ENCODE peak calls at places on chromosomes 13 and 19, in six cellular contexts. One of them, this sample, is unnamed.

GRCh38 chr19:33507021-33507956 is 14.3 kb downstream of the PEPD start:
- DNase-seq in colonic mucosa: no peak
- DNase-seq in psoas muscle: no peak
- DNase-seq in left ventricle myocardium inferior: no peak
- DNase-seq in CD8-positive, alpha-beta T cell: no peak
- DNase-seq in heart right ventricle: peak; percentile 20
- DNase-seq in this sample: no peak

GRCh38 chr19:7953060-7953459 is 9.6 kb upstream of the TIMM44 start:
- DNase-seq in colonic mucosa: no peak
- DNase-seq in psoas muscle: no peak
- DNase-seq in left ventricle myocardium inferior: no peak
- DNase-seq in CD8-positive, alpha-beta T cell: no peak
- DNase-seq in heart right ventricle: no peak
- DNase-seq in this sample: no peak

GRCh38 chr13:101838305-101838835 is 385.9 kb downstream of the ITGBL1 start:
- DNase-seq in colonic mucosa: no peak
- DNase-seq in psoas muscle: no peak
- DNase-seq in left ventricle myocardium inferior: no peak
- DNase-seq in CD8-positive, alpha-beta T cell: no peak
- DNase-seq in heart right ventricle: no peak
- DNase-seq in this sample: no peak

GRCh38 chr19:16605552-16605951 is 22.5 kb downstream of the MED26 start:
- DNase-seq in colonic mucosa: no peak
- DNase-seq in psoas muscle: no peak
- DNase-seq in left ventricle myocardium inferior: peak; percentile 48
- DNase-seq in CD8-positive, alpha-beta T cell: no peak
- DNase-seq in heart right ventricle: no peak
- DNase-seq in this sample: no peak

GRCh38 chr13:65342938-65343337 is 1887.2 kb downstream of the PCDH9 start:
- DNase-seq in colonic mucosa: no peak
- DNase-seq in psoas muscle: no peak
- DNase-seq in left ventricle myocardium inferior: no peak
- DNase-seq in CD8-positive, alpha-beta T cell: no peak
- DNase-seq in heart right ventricle: no peak
- DNase-seq in this sample: no peak

GRCh38 chr13:83498045-83498444 is 384.2 kb downstream of the SLITRK1 start:
- DNase-seq in colonic mucosa: no peak
- DNase-seq in psoas muscle: no peak
- DNase-seq in left ventricle myocardium inferior: no peak
- DNase-seq in CD8-positive, alpha-beta T cell: no peak
- DNase-seq in heart right ventricle: no peak
- DNase-seq in this sample: no peak

GRCh38 chr13:64007334-64007733 is 2591.7 kb upstream of the PCDH20 start:
- DNase-seq in colonic mucosa: no peak
- DNase-seq in psoas muscle: no peak
- DNase-seq in left ventricle myocardium inferior: no peak
- DNase-seq in CD8-positive, alpha-beta T cell: no peak
- DNase-seq in heart right ventricle: no peak
- DNase-seq in this sample: no peak

GRCh38 chr13:83881917-83882625 is at the start of gene SLITRK1:
- DNase-seq in colonic mucosa: no peak
- DNase-seq in psoas muscle: peak; percentile 20
- DNase-seq in left ventricle myocardium inferior: no peak
- DNase-seq in CD8-positive, alpha-beta T cell: peak; percentile 19
- DNase-seq in heart right ventricle: peak; percentile 29
- DNase-seq in this sample: peak; percentile 49

GRCh38 chr13:33174980-33175379 is 110.6 kb downstream of the STARD13 start:
- DNase-seq in colonic mucosa: no peak
- DNase-seq in psoas muscle: no peak
- DNase-seq in left ventricle myocardium inferior: no peak
- DNase-seq in CD8-positive, alpha-beta T cell: no peak
- DNase-seq in heart right ventricle: no peak
- DNase-seq in this sample: no peak

GRCh38 chr19:18419699-18420460 is 682 bp downstream of the SSBP4 start:
- DNase-seq in colonic mucosa: peak; percentile 74
- DNase-seq in psoas muscle: peak; percentile 51
- DNase-seq in left ventricle myocardium inferior: no peak
- DNase-seq in CD8-positive, alpha-beta T cell: peak; percentile 55
- DNase-seq in heart right ventricle: no peak
- DNase-seq in this sample: peak; percentile 81

GRCh38 chr13:75647126-75647784 is 11.1 kb downstream of the LMO7 start:
- DNase-seq in colonic mucosa: no peak
- DNase-seq in psoas muscle: no peak
- DNase-seq in left ventricle myocardium inferior: no peak
- DNase-seq in CD8-positive, alpha-beta T cell: no peak
- DNase-seq in heart right ventricle: no peak
- DNase-seq in this sample: no peak

GRCh38 chr19:40530091-40530901 is 46.4 kb upstream of the SHKBP1 start:
- DNase-seq in colonic mucosa: peak; percentile 28
- DNase-seq in psoas muscle: no peak
- DNase-seq in left ventricle myocardium inferior: no peak
- DNase-seq in CD8-positive, alpha-beta T cell: peak; percentile 18
- DNase-seq in heart right ventricle: no peak
- DNase-seq in this sample: no peak

GRCh38 chr19:19592690-19593089 is 25.8 kb downstream of the PBX4 start:
- DNase-seq in colonic mucosa: no peak
- DNase-seq in psoas muscle: no peak
- DNase-seq in left ventricle myocardium inferior: no peak
- DNase-seq in CD8-positive, alpha-beta T cell: no peak
- DNase-seq in heart right ventricle: no peak
- DNase-seq in this sample: peak; percentile 57

GRCh38 chr19:47156861-47157454 is 26.3 kb downstream of the SAE1 start:
- DNase-seq in colonic mucosa: no peak
- DNase-seq in psoas muscle: no peak
- DNase-seq in left ventricle myocardium inferior: no peak
- DNase-seq in CD8-positive, alpha-beta T cell: peak; percentile 26
- DNase-seq in heart right ventricle: no peak
- DNase-seq in this sample: no peak

GRCh38 chr19:33446918-33447293 is 73.4 kb downstream of the CEBPG start:
- DNase-seq in colonic mucosa: no peak
- DNase-seq in psoas muscle: no peak
- DNase-seq in left ventricle myocardium inferior: peak; percentile 7
- DNase-seq in CD8-positive, alpha-beta T cell: no peak
- DNase-seq in heart right ventricle: no peak
- DNase-seq in this sample: peak; percentile 13

GRCh38 chr13:21675095-21676007 is 4.5 kb downstream of the FGF9 start:
- DNase-seq in colonic mucosa: peak; percentile 61
- DNase-seq in psoas muscle: peak; percentile 43
- DNase-seq in left ventricle myocardium inferior: peak; percentile 32
- DNase-seq in CD8-positive, alpha-beta T cell: peak; percentile 35
- DNase-seq in heart right ventricle: peak; percentile 43
- DNase-seq in this sample: peak; percentile 43

GRCh38 chr13:73133536-73133935 is 74.7 kb downstream of the KLF5 start:
- DNase-seq in colonic mucosa: peak; percentile 85
- DNase-seq in psoas muscle: no peak
- DNase-seq in left ventricle myocardium inferior: no peak
- DNase-seq in CD8-positive, alpha-beta T cell: no peak
- DNase-seq in heart right ventricle: no peak
- DNase-seq in this sample: no peak

GRCh38 chr13:24097064-24097463 is 63.5 kb upstream of the SPATA13 start:
- DNase-seq in colonic mucosa: no peak
- DNase-seq in psoas muscle: no peak
- DNase-seq in left ventricle myocardium inferior: no peak
- DNase-seq in CD8-positive, alpha-beta T cell: no peak
- DNase-seq in heart right ventricle: no peak
- DNase-seq in this sample: no peak

GRCh38 chr13:78121001-78121400 is 202.4 kb upstream of the EDNRB start:
- DNase-seq in colonic mucosa: no peak
- DNase-seq in psoas muscle: no peak
- DNase-seq in left ventricle myocardium inferior: no peak
- DNase-seq in CD8-positive, alpha-beta T cell: no peak
- DNase-seq in heart right ventricle: no peak
- DNase-seq in this sample: no peak

GRCh38 chr19:3880471-3881271 is at the start of gene ATCAY:
- DNase-seq in colonic mucosa: no peak
- DNase-seq in psoas muscle: no peak
- DNase-seq in left ventricle myocardium inferior: no peak
- DNase-seq in CD8-positive, alpha-beta T cell: no peak
- DNase-seq in heart right ventricle: no peak
- DNase-seq in this sample: no peak

GRCh38 chr13:44396295-44396962 is 22.8 kb downstream of the SERP2 start:
- DNase-seq in colonic mucosa: no peak
- DNase-seq in psoas muscle: no peak
- DNase-seq in left ventricle myocardium inferior: no peak
- DNase-seq in CD8-positive, alpha-beta T cell: no peak
- DNase-seq in heart right ventricle: no peak
- DNase-seq in this sample: no peak

GRCh38 chr13:44758595-44759221 is 182.6 kb upstream of the TSC22D1 start:
- DNase-seq in colonic mucosa: peak; percentile 59
- DNase-seq in psoas muscle: no peak
- DNase-seq in left ventricle myocardium inferior: no peak
- DNase-seq in CD8-positive, alpha-beta T cell: no peak
- DNase-seq in heart right ventricle: no peak
- DNase-seq in this sample: no peak

GRCh38 chr19:35559281-35559659 is 4.2 kb downstream of the ATP4A start:
- DNase-seq in colonic mucosa: no peak
- DNase-seq in psoas muscle: no peak
- DNase-seq in left ventricle myocardium inferior: no peak
- DNase-seq in CD8-positive, alpha-beta T cell: no peak
- DNase-seq in heart right ventricle: no peak
- DNase-seq in this sample: no peak

GRCh38 chr19:35557539-35558399 is 5.7 kb downstream of the ATP4A start:
- DNase-seq in colonic mucosa: peak; percentile 75
- DNase-seq in psoas muscle: peak; percentile 68
- DNase-seq in left ventricle myocardium inferior: peak; percentile 51
- DNase-seq in CD8-positive, alpha-beta T cell: peak; percentile 51
- DNase-seq in heart right ventricle: peak; percentile 35
- DNase-seq in this sample: peak; percentile 91

GRCh38 chr19:35559781-35560180 is 3.7 kb downstream of the ATP4A start:
- DNase-seq in colonic mucosa: no peak
- DNase-seq in psoas muscle: no peak
- DNase-seq in left ventricle myocardium inferior: no peak
- DNase-seq in CD8-positive, alpha-beta T cell: no peak
- DNase-seq in heart right ventricle: no peak
- DNase-seq in this sample: no peak

GRCh38 chr19:35560271-35560670 is 3.2 kb downstream of the ATP4A start:
- DNase-seq in colonic mucosa: no peak
- DNase-seq in psoas muscle: no peak
- DNase-seq in left ventricle myocardium inferior: no peak
- DNase-seq in CD8-positive, alpha-beta T cell: no peak
- DNase-seq in heart right ventricle: no peak
- DNase-seq in this sample: no peak

DNA sequence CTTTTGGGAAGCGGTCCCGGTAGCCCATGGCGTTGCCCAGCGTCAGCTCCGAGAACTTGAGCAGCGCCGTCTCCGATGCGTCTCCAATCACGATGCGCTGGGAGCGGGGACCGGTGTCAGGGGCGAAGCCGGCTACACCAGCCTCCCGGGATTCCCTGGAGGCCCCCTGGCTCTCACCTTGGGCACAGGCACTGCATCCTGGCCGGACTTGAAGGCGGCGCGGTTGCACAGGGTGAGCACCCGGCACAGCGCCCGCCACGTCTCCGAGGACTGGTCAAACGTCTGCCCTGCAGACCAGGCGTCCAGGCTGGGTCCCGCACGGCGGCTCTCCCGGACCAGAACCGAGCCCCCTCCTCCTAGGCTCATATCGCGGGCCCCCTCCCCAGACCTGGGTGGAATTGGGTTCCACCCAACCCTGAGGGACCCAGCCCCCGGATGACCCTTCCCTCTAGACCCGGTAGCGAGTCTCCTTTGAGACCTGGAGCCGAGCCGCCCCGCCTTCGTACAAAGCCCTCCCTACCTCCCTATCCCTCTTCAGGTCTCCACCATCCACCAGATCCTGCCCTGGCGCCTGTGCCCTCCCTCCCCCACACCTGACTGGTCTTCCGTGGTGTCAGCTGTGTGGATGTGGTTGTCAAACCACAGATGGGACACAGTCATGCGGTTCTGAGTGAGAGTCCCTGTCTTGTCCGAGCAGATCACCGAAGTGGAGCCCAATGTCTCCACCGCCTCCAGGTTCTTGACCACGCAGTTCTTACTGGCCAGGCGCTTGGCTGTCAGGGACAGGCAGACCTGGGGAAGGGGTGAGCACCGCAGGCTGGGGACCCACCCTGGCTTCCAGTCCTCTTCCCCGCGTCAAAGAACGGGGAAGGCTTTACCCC is 4.8 kb downstream of the ATP4A start:
- DNase-seq in colonic mucosa: no peak
- DNase-seq in psoas muscle: no peak
- DNase-seq in left ventricle myocardium inferior: no peak
- DNase-seq in CD8-positive, alpha-beta T cell: no peak
- DNase-seq in heart right ventricle: no peak
- DNase-seq in this sample: peak; percentile 42
- H3K4me3 ChIP-seq in colonic mucosa: no peak overlapping the region
- H3K4me3 ChIP-seq in psoas muscle: peak overlapping the region; percentile 51
- H3K4me3 ChIP-seq in left ventricle myocardium inferior: peak overlapping the region; percentile 56
- H3K4me3 ChIP-seq in CD8-positive, alpha-beta T cell: peak overlapping the region; percentile 39
- H3K4me3 ChIP-seq in heart right ventricle: peak overlapping the region; percentile 42
- H3K4me3 ChIP-seq in this sample: peak overlapping the region; percentile 34

GRCh38 chr19:2538096-2538757 is 62.3 kb downstream of the GADD45B start:
- DNase-seq in colonic mucosa: no peak
- DNase-seq in psoas muscle: no peak
- DNase-seq in left ventricle myocardium inferior: no peak
- DNase-seq in CD8-positive, alpha-beta T cell: no peak
- DNase-seq in heart right ventricle: no peak
- DNase-seq in this sample: no peak
- H3K4me1 ChIP-seq in colonic mucosa: peaks cover 7% of the 10 kb centered on the region
- H3K4me1 ChIP-seq in psoas muscle: peaks cover 28% of the 10 kb centered on the region
- H3K4me1 ChIP-seq in left ventricle myocardium inferior: peaks cover 36% of the 10 kb centered on the region
- H3K4me1 ChIP-seq in CD8-positive, alpha-beta T cell: peaks cover 16% of the 10 kb centered on the region
- H3K4me1 ChIP-seq in heart right ventricle: peaks cover 37% of the 10 kb centered on the region
- H3K4me1 ChIP-seq in this sample: peaks cover 40% of the 10 kb centered on the region

GRCh38 chr13:112204881-112205327 is 138.0 kb downstream of the SOX1 start:
- DNase-seq in colonic mucosa: no peak
- DNase-seq in psoas muscle: no peak
- DNase-seq in left ventricle myocardium inferior: peak; percentile 32
- DNase-seq in CD8-positive, alpha-beta T cell: no peak
- DNase-seq in heart right ventricle: peak; percentile 38
- DNase-seq in this sample: no peak
- H3K27me3 ChIP-seq in colonic mucosa: peaks cover 15% of the 10 kb centered on the region
- H3K27me3 ChIP-seq in psoas muscle: peaks cover 47% of the 10 kb centered on the region
- H3K27me3 ChIP-seq in left ventricle myocardium inferior: peaks cover 97% of the 10 kb centered on the region
- H3K27me3 ChIP-seq in CD8-positive, alpha-beta T cell: peaks cover 3% of the 10 kb centered on the region
- H3K27me3 ChIP-seq in heart right ventricle: no peaks in the 10 kb centered on the region
- H3K27me3 ChIP-seq in this sample: peaks cover 21% of the 10 kb centered on the region

DNA sequence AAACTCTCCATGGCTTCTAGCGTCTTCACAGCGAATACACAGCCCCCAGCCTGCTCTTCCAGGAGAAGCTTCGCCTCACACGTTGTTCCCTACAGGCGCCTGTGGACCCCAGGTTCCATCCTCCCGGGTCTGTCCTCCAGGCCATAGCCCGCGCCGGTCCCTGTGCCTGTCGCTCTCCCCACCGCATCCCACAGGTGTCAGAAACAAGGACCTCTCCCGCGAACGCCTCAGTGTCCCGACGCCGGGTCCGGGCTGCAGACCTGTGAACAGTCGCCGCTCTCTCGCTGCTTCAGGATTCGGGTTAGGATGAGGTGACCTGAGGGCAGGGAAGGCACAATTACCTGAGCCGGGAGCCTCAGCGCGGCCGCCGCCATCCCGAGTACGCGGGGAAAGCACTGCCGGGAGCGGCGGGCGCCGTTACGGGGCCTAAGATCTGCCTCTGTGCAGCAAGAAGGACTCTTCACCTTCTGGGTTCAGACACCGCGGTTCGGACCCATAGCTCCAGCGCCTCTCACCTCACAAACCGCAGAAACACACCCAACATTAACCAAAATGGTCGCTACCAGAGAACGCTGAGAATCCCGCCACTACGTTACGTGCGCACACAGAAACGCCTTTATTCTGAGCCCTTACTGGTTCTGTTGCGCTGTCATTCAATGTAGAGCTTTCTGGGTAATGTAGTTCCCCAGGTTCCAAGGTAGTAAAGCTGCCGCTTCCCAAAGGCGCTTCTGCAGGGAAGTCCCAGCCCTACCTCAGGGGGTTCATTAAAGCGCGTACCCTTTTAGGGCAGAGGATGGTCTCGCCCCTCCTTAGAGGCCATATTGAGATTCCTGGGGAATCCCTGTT is at the start of gene ZNF418:
- DNase-seq in colonic mucosa: peak; percentile 67
- DNase-seq in psoas muscle: peak; percentile 39
- DNase-seq in left ventricle myocardium inferior: peak; percentile 42
- DNase-seq in CD8-positive, alpha-beta T cell: peak; percentile 38
- DNase-seq in heart right ventricle: peak; percentile 83
- DNase-seq in this sample: peak; percentile 71
- H3K4me3 ChIP-seq in colonic mucosa: peak within 1 kb of the TSS; percentile 45
- H3K4me3 ChIP-seq in psoas muscle: peak within 1 kb of the TSS; percentile 81
- H3K4me3 ChIP-seq in left ventricle myocardium inferior: peak within 1 kb of the TSS; percentile 89
- H3K4me3 ChIP-seq in CD8-positive, alpha-beta T cell: peak within 1 kb of the TSS; percentile 44
- H3K4me3 ChIP-seq in heart right ventricle: peak within 1 kb of the TSS; percentile 88
- H3K4me3 ChIP-seq in this sample: peak within 1 kb of the TSS; percentile 65

This sample was measured in left lung.